ENCODE peak calls at places on chromosomes 12 and 14, in six cellular contexts. One of them, this sample, is unnamed. For H3K4me1, the result is how much of the 10 kb centered on the place peaks cover.

GRCh38 chr14:69484444-69485113 is at the start of gene PLEKHD1:
- DNase-seq in IMR-90: no peak
- DNase-seq in cardiac muscle cell: peak
- DNase-seq in heart left ventricle: no peak
- DNase-seq in keratinocyte: no peak
- DNase-seq in uterus: no peak
- DNase-seq in this sample: no peak

GRCh38 chr12:45050331-45050750 is 558 bp downstream of the DBX2 start:
- DNase-seq in cardiac muscle cell: peak
- DNase-seq in keratinocyte: no peak
- DNase-seq in heart left ventricle: no peak
- DNase-seq in IMR-90: no peak
- DNase-seq in uterus: no peak
- DNase-seq in this sample: no peak

GRCh38 chr14:68651075-68651474 is 141.8 kb downstream of the ZFP36L1 start:
- DNase-seq in keratinocyte: no peak
- DNase-seq in uterus: peak
- DNase-seq in IMR-90: no peak
- DNase-seq in cardiac muscle cell: no peak
- DNase-seq in heart left ventricle: no peak
- DNase-seq in this sample: no peak

GRCh38 chr14:106372870-106373657 is 846.7 kb downstream of the TMEM121 start:
- DNase-seq in keratinocyte: no peak
- DNase-seq in uterus: no peak
- DNase-seq in heart left ventricle: no peak
- DNase-seq in cardiac muscle cell: no peak
- DNase-seq in IMR-90: no peak
- DNase-seq in this sample: peak

GRCh38 chr12:64665506-64665905 is 55.2 kb downstream of the RASSF3 start:
- DNase-seq in IMR-90: no peak
- DNase-seq in cardiac muscle cell: no peak
- DNase-seq in heart left ventricle: no peak
- DNase-seq in uterus: no peak
- DNase-seq in keratinocyte: no peak
- DNase-seq in this sample: no peak

GRCh38 chr12:67732857-67733256 is 84.3 kb downstream of the DYRK2 start:
- DNase-seq in cardiac muscle cell: no peak
- DNase-seq in heart left ventricle: no peak
- DNase-seq in keratinocyte: no peak
- DNase-seq in uterus: no peak
- DNase-seq in IMR-90: no peak
- DNase-seq in this sample: no peak

GRCh38 chr12:77485961-77486579 is 344.6 kb upstream of the NAV3 start:
- DNase-seq in uterus: no peak
- DNase-seq in keratinocyte: no peak
- DNase-seq in cardiac muscle cell: peak
- DNase-seq in heart left ventricle: no peak
- DNase-seq in IMR-90: no peak
- DNase-seq in this sample: no peak

GRCh38 chr12:50282581-50283229 is 615 bp downstream of the LIMA1 start:
- DNase-seq in cardiac muscle cell: no peak
- DNase-seq in heart left ventricle: no peak
- DNase-seq in uterus: peak
- DNase-seq in IMR-90: peak
- DNase-seq in keratinocyte: no peak
- DNase-seq in this sample: no peak

GRCh38 chr12:68454855-68455254 is 122.7 kb upstream of the MDM1 start:
- DNase-seq in cardiac muscle cell: no peak
- DNase-seq in uterus: no peak
- DNase-seq in keratinocyte: no peak
- DNase-seq in IMR-90: no peak
- DNase-seq in heart left ventricle: no peak
- DNase-seq in this sample: no peak

DNA sequence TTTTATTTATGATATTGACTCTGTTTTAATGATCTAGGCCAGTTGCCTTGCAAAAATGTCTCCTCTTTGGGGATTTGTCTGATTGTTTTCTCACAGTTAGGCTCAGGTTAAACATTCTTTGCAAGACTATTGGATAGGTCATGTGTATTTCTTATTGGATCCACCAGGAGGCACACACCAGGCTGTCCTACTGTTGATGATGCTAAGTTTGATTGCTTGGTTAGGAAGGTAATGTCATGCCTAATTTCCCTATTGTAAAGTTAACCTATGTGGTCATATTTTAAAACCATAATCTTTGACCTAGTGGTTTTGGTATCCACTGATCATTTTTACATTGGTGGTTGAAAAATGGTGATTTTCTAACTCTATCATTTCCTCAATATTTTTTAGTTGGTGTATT is 137.1 kb downstream of the BRMS1L start:
- DNase-seq in cardiac muscle cell: no peak
- DNase-seq in heart left ventricle: no peak
- DNase-seq in uterus: no peak
- DNase-seq in IMR-90: no peak
- DNase-seq in keratinocyte: no peak
- DNase-seq in this sample: no peak
- TF ChIP-seq CTCF in cardiac muscle cell: no peak
- TF ChIP-seq CTCF in heart left ventricle: no peak
- TF ChIP-seq CTCF in uterus: no peak
- TF ChIP-seq CTCF in IMR-90: peak
- TF ChIP-seq CTCF in keratinocyte: peak
- TF ChIP-seq CTCF in this sample: no peak

GRCh38 chr14:89918721-89919120 is 35.8 kb downstream of the EFCAB11 start:
- DNase-seq in cardiac muscle cell: no peak
- DNase-seq in IMR-90: no peak
- DNase-seq in heart left ventricle: no peak
- DNase-seq in uterus: no peak
- DNase-seq in keratinocyte: no peak
- DNase-seq in this sample: no peak
- H3K4me1 ChIP-seq in cardiac muscle cell: under half
- H3K4me1 ChIP-seq in IMR-90: under half
- H3K4me1 ChIP-seq in heart left ventricle: under half
- H3K4me1 ChIP-seq in uterus: under half
- H3K4me1 ChIP-seq in keratinocyte: under half
- H3K4me1 ChIP-seq in this sample: under half

GRCh38 chr12:16473610-16474326 is 126.3 kb downstream of the MGST1 start:
- DNase-seq in heart left ventricle: no peak
- DNase-seq in uterus: no peak
- DNase-seq in keratinocyte: no peak
- DNase-seq in cardiac muscle cell: no peak
- DNase-seq in IMR-90: peak
- DNase-seq in this sample: no peak
- TF ChIP-seq CTCF in heart left ventricle: no peak
- TF ChIP-seq CTCF in uterus: no peak
- TF ChIP-seq CTCF in keratinocyte: no peak
- TF ChIP-seq CTCF in cardiac muscle cell: peak
- TF ChIP-seq CTCF in IMR-90: no peak
- TF ChIP-seq CTCF in this sample: no peak

GRCh38 chr14:99519347-99519881 is 38.2 kb downstream of the CCNK start:
- DNase-seq in cardiac muscle cell: no peak
- DNase-seq in heart left ventricle: no peak
- DNase-seq in keratinocyte: no peak
- DNase-seq in IMR-90: no peak
- DNase-seq in uterus: peak
- DNase-seq in this sample: no peak

GRCh38 chr14:99521176-99522024 is 40.2 kb downstream of the CCNK start:
- DNase-seq in uterus: no peak
- DNase-seq in cardiac muscle cell: no peak
- DNase-seq in keratinocyte: no peak
- DNase-seq in IMR-90: no peak
- DNase-seq in heart left ventricle: peak
- DNase-seq in this sample: no peak

GRCh38 chr14:99522025-99522401 is 40.8 kb downstream of the CCNK start:
- DNase-seq in heart left ventricle: peak
- DNase-seq in uterus: no peak
- DNase-seq in cardiac muscle cell: no peak
- DNase-seq in IMR-90: no peak
- DNase-seq in keratinocyte: no peak
- DNase-seq in this sample: no peak

GRCh38 chr14:99519931-99520421 is 38.8 kb downstream of the CCNK start:
- DNase-seq in cardiac muscle cell: no peak
- DNase-seq in heart left ventricle: peak
- DNase-seq in IMR-90: no peak
- DNase-seq in uterus: no peak
- DNase-seq in keratinocyte: no peak
- DNase-seq in this sample: peak

DNA sequence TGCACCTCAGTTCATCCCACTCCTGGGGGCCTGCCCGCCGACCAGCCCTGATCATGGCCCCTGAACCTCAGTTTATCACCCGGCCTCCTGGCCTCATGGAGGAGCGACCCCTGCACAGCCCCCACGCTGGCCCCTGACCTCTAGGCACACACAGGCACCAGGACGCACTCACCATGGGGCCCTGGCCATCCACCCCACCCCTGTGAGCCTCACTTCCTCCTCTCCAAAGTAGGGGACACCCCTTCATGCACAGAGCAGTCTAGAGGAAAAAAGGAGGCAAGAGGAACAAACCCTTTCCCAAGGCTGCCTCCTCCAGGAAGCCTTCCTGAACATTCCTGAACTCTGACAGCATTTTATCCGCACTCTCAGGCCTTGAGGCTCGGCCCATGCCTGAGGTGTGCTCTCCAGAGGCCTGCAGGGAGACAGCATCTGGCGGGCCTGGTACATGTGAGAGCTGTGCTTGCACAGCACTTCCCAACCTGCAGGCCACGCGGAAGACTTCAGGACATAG is 39.4 kb downstream of the CCNK start:
- DNase-seq in cardiac muscle cell: no peak
- DNase-seq in keratinocyte: no peak
- DNase-seq in IMR-90: no peak
- DNase-seq in uterus: no peak
- DNase-seq in heart left ventricle: peak
- DNase-seq in this sample: no peak
- H3K4me1 ChIP-seq in cardiac muscle cell: under half
- H3K4me1 ChIP-seq in keratinocyte: under half
- H3K4me1 ChIP-seq in IMR-90: under half
- H3K4me1 ChIP-seq in uterus: under half
- H3K4me1 ChIP-seq in heart left ventricle: half or more
- H3K4me1 ChIP-seq in this sample: under half

GRCh38 chr12:974281-974862 is 16.7 kb upstream of the ERC1 start:
- DNase-seq in IMR-90: no peak
- DNase-seq in keratinocyte: no peak
- DNase-seq in heart left ventricle: no peak
- DNase-seq in cardiac muscle cell: no peak
- DNase-seq in uterus: no peak
- DNase-seq in this sample: no peak

GRCh38 chr12:979355-979754 is 11.7 kb upstream of the ERC1 start:
- DNase-seq in heart left ventricle: no peak
- DNase-seq in IMR-90: no peak
- DNase-seq in cardiac muscle cell: no peak
- DNase-seq in uterus: no peak
- DNase-seq in keratinocyte: no peak
- DNase-seq in this sample: no peak

GRCh38 chr12:976644-977043 is 14.4 kb upstream of the ERC1 start:
- DNase-seq in IMR-90: no peak
- DNase-seq in uterus: no peak
- DNase-seq in keratinocyte: no peak
- DNase-seq in heart left ventricle: no peak
- DNase-seq in cardiac muscle cell: no peak
- DNase-seq in this sample: no peak

GRCh38 chr12:981176-981828 is 9.7 kb upstream of the ERC1 start:
- DNase-seq in uterus: no peak
- DNase-seq in cardiac muscle cell: no peak
- DNase-seq in keratinocyte: no peak
- DNase-seq in heart left ventricle: no peak
- DNase-seq in IMR-90: no peak
- DNase-seq in this sample: no peak

DNA sequence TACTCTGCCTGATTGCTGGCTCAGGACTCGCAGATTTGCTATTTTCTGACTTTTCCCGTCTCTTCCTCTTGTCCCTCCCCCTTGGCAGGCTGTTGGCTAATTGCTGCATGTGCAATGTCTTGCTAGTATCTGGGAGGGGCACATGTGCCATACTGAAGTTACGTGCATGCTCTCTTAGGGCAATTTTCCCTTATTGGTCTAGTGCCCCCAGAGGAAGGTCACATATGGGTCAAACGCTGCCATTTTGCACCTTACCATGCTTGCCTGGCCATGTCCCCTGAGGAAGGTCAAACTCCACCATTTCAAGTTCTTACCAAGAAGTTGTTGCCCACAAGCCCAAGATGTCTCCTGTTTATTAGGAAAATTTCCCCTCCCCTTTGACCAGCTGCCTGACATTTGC is 13.9 kb upstream of the ERC1 start:
- DNase-seq in heart left ventricle: no peak
- DNase-seq in uterus: no peak
- DNase-seq in cardiac muscle cell: no peak
- DNase-seq in keratinocyte: no peak
- DNase-seq in IMR-90: no peak
- DNase-seq in this sample: no peak
- TF ChIP-seq CTCF in heart left ventricle: no peak
- TF ChIP-seq CTCF in uterus: no peak
- TF ChIP-seq CTCF in cardiac muscle cell: no peak
- TF ChIP-seq CTCF in keratinocyte: no peak
- TF ChIP-seq CTCF in IMR-90: no peak
- TF ChIP-seq CTCF in this sample: no peak

DNA sequence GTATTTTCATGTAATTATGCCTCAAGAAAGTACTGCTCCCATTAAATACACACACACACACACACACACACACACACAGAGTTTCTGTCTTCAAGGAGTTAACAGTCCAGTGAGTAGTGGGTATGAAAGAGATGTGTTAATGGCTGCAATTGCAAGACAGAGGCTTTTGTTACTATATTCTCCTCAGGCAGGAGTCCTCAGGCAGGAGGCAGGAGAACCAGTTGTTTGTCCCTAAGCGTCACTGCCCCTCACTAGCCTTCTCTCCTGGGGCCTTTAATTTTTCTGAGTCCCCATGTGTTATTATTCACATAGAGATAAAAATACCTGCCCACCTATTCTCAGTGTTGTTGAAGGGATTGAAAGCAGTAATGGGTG is 31.2 kb downstream of the DAD1 start:
- DNase-seq in IMR-90: no peak
- DNase-seq in uterus: no peak
- DNase-seq in keratinocyte: no peak
- DNase-seq in cardiac muscle cell: no peak
- DNase-seq in heart left ventricle: no peak
- DNase-seq in this sample: no peak
- H3K4me1 ChIP-seq in IMR-90: under half
- H3K4me1 ChIP-seq in uterus: under half
- H3K4me1 ChIP-seq in keratinocyte: under half
- H3K4me1 ChIP-seq in cardiac muscle cell: under half
- H3K4me1 ChIP-seq in heart left ventricle: under half
- H3K4me1 ChIP-seq in this sample: under half

DNA sequence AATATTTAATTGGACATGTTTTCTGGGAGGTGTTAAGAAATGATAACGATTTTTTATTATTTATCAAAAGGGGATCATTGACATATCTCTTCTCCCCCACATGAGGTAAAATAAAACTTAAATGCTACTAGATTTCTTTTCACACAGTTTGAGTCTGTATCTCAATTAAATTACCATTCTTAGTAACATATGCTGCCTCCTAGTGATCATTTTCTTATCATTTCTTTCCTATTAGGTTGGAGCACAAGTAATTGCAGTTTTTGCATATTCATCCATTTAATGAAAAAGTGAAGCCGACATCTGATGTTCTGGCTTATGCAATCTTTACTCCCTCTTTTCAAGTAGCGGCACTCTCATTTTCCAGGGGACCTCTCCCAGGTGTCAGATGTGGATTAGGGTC is 24.9 kb downstream of the PUS7L start:
- DNase-seq in uterus: no peak
- DNase-seq in heart left ventricle: no peak
- DNase-seq in IMR-90: no peak
- DNase-seq in cardiac muscle cell: no peak
- DNase-seq in keratinocyte: no peak
- DNase-seq in this sample: no peak
- TF ChIP-seq CTCF in uterus: no peak
- TF ChIP-seq CTCF in heart left ventricle: no peak
- TF ChIP-seq CTCF in IMR-90: no peak
- TF ChIP-seq CTCF in cardiac muscle cell: peak
- TF ChIP-seq CTCF in keratinocyte: no peak
- TF ChIP-seq CTCF in this sample: no peak

This sample was measured in mucosa of descending colon.